ENCODE peak calls at places on chromosomes 7 and 10, in ten cellular contexts. L is activated T-cell treated with anti-CD3 and anti-CD28 coated beads, Interleukin-2, amount 50 U/mL, for 24 hours; F is PC-9; A is NCI-H1694 treated with DMSO at 0.1 percent for 48 hours; R is CD8-positive, alpha-beta memory T cell; N is ELR; H is CD4-positive, alpha-beta T cell; Y is nucleus accumbens; W is HuH-7.5; O is DMS79. T is an unnamed sample.

GRCh38 chr10:21398549-21399345 is 126.7 kb downstream of the SKIDA1 start:
- DNase-seq in H (no peak), A (no peak), Y (no peak), F (peak), N (peak), L (no peak), W (no peak), R (no peak), O (no peak), T (peak)

GRCh38 chr10:104766341-104766740 is 125.3 kb downstream of the SORCS3 start:
- DNase-seq in Y (no peak), N (peak), O (no peak), F (no peak), H (no peak), L (no peak), A (no peak), R (no peak), W (no peak), T (no peak)

GRCh38 chr10:31768467-31768866 is 160.2 kb downstream of the ARHGAP12 start:
- DNase-seq in A (no peak), F (no peak), W (no peak), N (peak), Y (no peak), H (no peak), L (no peak), R (no peak), O (no peak), T (peak)

GRCh38 chr7:102066476-102066875 is 220.2 kb upstream of the SH2B2 start:
- DNase-seq in Y (no peak), H (no peak), O (no peak), R (peak), F (no peak), L (no peak), W (no peak), A (no peak), N (no peak), T (no peak)

GRCh38 chr7:70586822-70587221 is 545.1 kb upstream of the GALNT17 start:
- DNase-seq in R (no peak), O (no peak), N (no peak), F (no peak), A (no peak), L (no peak), W (no peak), H (no peak), Y (no peak), T (peak)

GRCh38 chr7:150787321-150788281 is 12.6 kb downstream of the TMEM176B start:
- DNase-seq in H (no peak), L (no peak), N (no peak), R (no peak), F (no peak), Y (no peak), A (peak), W (no peak), O (no peak), T (no peak)

GRCh38 chr10:110733256-110733952 is 89.3 kb downstream of the RBM20 start:
- DNase-seq in W (no peak), L (no peak), Y (no peak), O (no peak), R (no peak), F (peak), H (no peak), N (no peak), A (no peak), T (no peak)

GRCh38 chr10:95423327-95424005 is 132.7 kb upstream of the PDLIM1 start:
- DNase-seq in O (no peak), F (no peak), A (peak), R (no peak), W (no peak), N (no peak), Y (no peak), H (no peak), L (no peak), T (no peak)

GRCh38 chr7:44978511-44979366 is at the start of gene MYO1G:
- DNase-seq in O (no peak), W (no peak), F (no peak), N (no peak), Y (no peak), A (no peak), R (peak), H (peak), L (peak), T (no peak)

GRCh38 chr7:131196808-131197207 is 130.9 kb upstream of the MKLN1 start:
- DNase-seq in L (no peak), O (no peak), H (no peak), W (no peak), Y (no peak), N (peak), R (no peak), A (no peak), F (no peak), T (peak)

GRCh38 chr7:95596183-95597135 is at the start of gene PDK4:
- DNase-seq in W (peak), H (no peak), R (no peak), N (peak), O (peak), L (no peak), Y (peak), A (no peak), F (peak), T (peak)

GRCh38 chr7:111256391-111256790 is 165.5 kb downstream of the LRRN3 start:
- DNase-seq in F (no peak), O (no peak), W (no peak), N (no peak), L (no peak), R (no peak), A (no peak), Y (no peak), H (no peak), T (no peak)

GRCh38 chr7:133742709-133743538 is 384.2 kb upstream of the LRGUK start:
- DNase-seq in O (no peak), W (no peak), Y (no peak), L (no peak), H (no peak), N (peak), A (peak), F (no peak), R (no peak), T (peak)

GRCh38 chr7:94466516-94466915 is 43.1 kb upstream of the CASD1 start:
- DNase-seq in W (no peak), A (no peak), O (no peak), H (no peak), L (no peak), F (no peak), R (no peak), Y (no peak), N (no peak), T (no peak)

GRCh38 chr10:33129181-33129928 is 171.3 kb upstream of the ITGB1 start:
- DNase-seq in O (no peak), F (no peak), W (no peak), H (no peak), N (peak), Y (no peak), A (no peak), L (no peak), R (no peak), T (peak)

GRCh38 chr10:62264702-62265436 is 3.8 kb downstream of the RTKN2 start:
- DNase-seq in O (no peak), W (peak), Y (no peak), A (peak), L (no peak), H (no peak), N (peak), F (peak), R (no peak), T (peak)

GRCh38 chr7:80921130-80921529 is 2.3 kb upstream of the SEMA3C start:
- DNase-seq in O (peak), R (no peak), H (no peak), L (no peak), W (no peak), N (peak), Y (no peak), A (peak), F (no peak), T (no peak)

GRCh38 chr7:13279854-13280435 is 592.5 kb downstream of the ARL4A start:
- DNase-seq in Y (no peak), H (no peak), N (peak), W (no peak), O (no peak), R (no peak), F (no peak), A (peak), L (no peak), T (peak)

GRCh38 chr7:106064836-106065559 is 47.1 kb downstream of the SYPL1 start:
- DNase-seq in W (peak), H (no peak), A (peak), R (no peak), N (peak), Y (peak), O (peak), L (no peak), F (peak), T (peak)

GRCh38 chr10:123459371-123460224 is 206.6 kb upstream of the GPR26 start:
- DNase-seq in H (no peak), R (no peak), A (no peak), L (no peak), W (no peak), N (no peak), O (no peak), Y (no peak), F (no peak), T (no peak)

GRCh38 chr10:26437637-26438461 is at the start of gene APBB1IP:
- DNase-seq in N (peak), A (no peak), R (peak), O (no peak), W (no peak), F (no peak), L (peak), H (peak), Y (peak), T (peak)

GRCh38 chr7:146492017-146492416 is 375.4 kb downstream of the CNTNAP2 start:
- DNase-seq in Y (no peak), N (no peak), W (no peak), L (no peak), F (no peak), A (no peak), R (no peak), O (no peak), H (no peak), T (no peak)

GRCh38 chr10:5529702-5530411 is 5.1 kb downstream of the CALML3 start:
- DNase-seq in A (no peak), O (no peak), N (no peak), Y (no peak), H (no peak), L (peak), F (no peak), R (no peak), W (no peak), T (no peak)

GRCh38 chr7:30266686-30267085 is 17.7 kb upstream of the ZNRF2 start:
- DNase-seq in A (no peak), L (no peak), O (no peak), H (no peak), Y (no peak), N (no peak), R (no peak), F (no peak), W (no peak), T (no peak)

GRCh38 chr7:28165221-28165807 is 15.3 kb downstream of the JAZF1 start:
- DNase-seq in Y (no peak), R (no peak), N (no peak), L (no peak), H (no peak), A (no peak), W (no peak), F (no peak), O (no peak), T (peak)

GRCh38 chr7:42274052-42274451 is 37.0 kb upstream of the GLI3 start:
- DNase-seq in O (no peak), W (no peak), H (no peak), Y (no peak), R (no peak), F (no peak), L (no peak), A (no peak), N (peak), T (no peak)

T was measured in adipocyte.